ENCODE peak calls at places on chromosome X, in six cellular contexts. P, A, X, G, D and J are unnamed samples.

GRCh38 chrX:46130246-46130645 is 415.0 kb downstream of the ZNF674 start:
- DNase-seq in P (no peak), A (no peak), X (no peak), G (no peak), D (no peak), J (no peak)

GRCh38 chrX:154696328-154697045 is 43.1 kb upstream of the CTAG2 start:
- DNase-seq in P (peak), A (no peak), X (no peak), G (peak), D (no peak), J (no peak)

GRCh38 chrX:27966492-27966891 is 14.8 kb downstream of the DCAF8L1 start:
- DNase-seq in P (peak), A (no peak), X (no peak), G (no peak), D (no peak), J (no peak)

GRCh38 chrX:8731579-8732395 is at the start of gene ANOS1:
- DNase-seq in P (peak), A (no peak), X (no peak), G (no peak), D (no peak), J (no peak)

GRCh38 chrX:37348237-37349130 is 680 bp upstream of the PRRG1 start:
- DNase-seq in P (no peak), A (no peak), X (no peak), G (peak), D (no peak), J (no peak)

GRCh38 chrX:53882331-53882730 is 161.9 kb downstream of the PHF8 start:
- DNase-seq in P (peak), A (peak), X (no peak), G (peak), D (no peak), J (no peak)

GRCh38 chrX:22395372-22395771 is 122.7 kb downstream of the CBLL2 start:
- DNase-seq in P (no peak), A (no peak), X (no peak), G (peak), D (no peak), J (no peak)

GRCh38 chrX:7149421-7149820 is 1.5 kb upstream of the PUDP start:
- DNase-seq in P (no peak), A (no peak), X (no peak), G (no peak), D (no peak), J (no peak)

GRCh38 chrX:6968231-6968630 is 179.3 kb upstream of the STS start:
- DNase-seq in P (no peak), A (no peak), X (no peak), G (no peak), D (no peak), J (no peak)

GRCh38 chrX:107684956-107685385 is 56.7 kb downstream of the PRPS1 start:
- DNase-seq in P (peak), A (no peak), X (no peak), G (no peak), D (peak), J (no peak)

GRCh38 chrX:151363316-151363715 is 33.7 kb upstream of the VMA21 start:
- DNase-seq in P (no peak), A (no peak), X (no peak), G (no peak), D (no peak), J (no peak)
- TF ChIP-seq CEBPB in P (no peak), A (no peak), X (no peak), G (peak), D (peak), J (no peak)

GRCh38 chrX:150018931-150019331 is 80.6 kb upstream of the EOLA2 start:
- DNase-seq in P (no peak), A (peak), X (no peak), G (peak), D (no peak), J (no peak)
- TF ChIP-seq CEBPB in P (no peak), A (no peak), X (no peak), G (peak), D (no peak), J (no peak)

GRCh38 chrX:97907791-97908190 is 1024.1 kb downstream of the RPA4 start:
- DNase-seq in P (no peak), A (no peak), X (no peak), G (no peak), D (no peak), J (no peak)

GRCh38 chrX:97909245-97909644 is 1025.5 kb downstream of the RPA4 start:
- DNase-seq in P (no peak), A (no peak), X (no peak), G (no peak), D (no peak), J (no peak)
- TF ChIP-seq CEBPB in P (no peak), A (no peak), X (no peak), G (no peak), D (no peak), J (no peak)

GRCh38 chrX:14027511-14028019 is 2.1 kb downstream of the GEMIN8 start:
- DNase-seq in P (peak), A (peak), X (no peak), G (peak), D (no peak), J (no peak)
- TF ChIP-seq CEBPB in P (no peak), A (no peak), X (no peak), G (no peak), D (no peak), J (no peak)

DNA sequence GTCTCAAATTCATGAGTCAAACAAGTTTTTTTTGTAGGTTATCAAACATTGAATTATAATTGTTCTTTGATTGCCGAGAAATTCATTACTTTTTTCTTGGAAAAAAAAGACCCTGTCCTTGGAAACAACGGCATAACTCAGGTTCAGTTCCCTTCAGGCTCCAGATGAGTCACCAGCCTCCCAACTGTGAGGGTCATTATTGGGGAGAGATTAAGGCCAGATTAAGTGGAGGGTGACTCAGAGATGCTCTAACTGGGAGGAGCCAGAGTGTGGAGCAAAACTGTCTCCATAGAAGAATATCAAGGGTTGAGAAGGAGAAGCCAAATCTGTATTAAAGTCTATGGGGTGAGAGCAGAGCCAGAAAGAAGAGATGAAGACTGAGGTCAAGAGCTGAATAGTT is 9.6 kb downstream of the ADGRG4 start:
- DNase-seq in P (peak), A (no peak), X (no peak), G (peak), D (peak), J (peak)
- TF ChIP-seq CEBPB in P (no peak), A (no peak), X (no peak), G (no peak), D (no peak), J (no peak)

DNA sequence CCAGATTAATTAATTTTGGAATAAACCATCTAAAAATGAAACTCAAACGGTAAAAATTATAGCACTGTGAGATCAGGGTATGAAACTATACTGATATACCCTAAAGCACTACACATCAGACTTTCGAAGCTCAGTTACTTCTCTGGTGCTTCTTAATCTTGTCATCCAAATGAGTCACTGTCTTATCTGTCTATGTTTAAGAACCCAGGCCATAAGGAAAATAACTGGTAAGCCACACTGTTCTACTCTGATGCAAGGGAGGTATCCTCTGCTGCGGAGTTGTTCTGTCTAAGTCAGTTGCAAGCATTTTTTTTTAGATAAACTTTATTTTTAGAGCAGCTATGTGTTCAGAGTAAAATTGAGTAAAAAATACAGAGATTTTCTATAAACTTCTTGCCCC is 830.8 kb upstream of the POU3F4 start:
- DNase-seq in P (no peak), A (no peak), X (no peak), G (no peak), D (no peak), J (no peak)
- TF ChIP-seq CEBPB in P (no peak), A (no peak), X (no peak), G (no peak), D (no peak), J (no peak)

GRCh38 chrX:48592971-48593370 is 4.3 kb upstream of the WDR13 start:
- DNase-seq in P (no peak), A (no peak), X (no peak), G (no peak), D (no peak), J (no peak)
- TF ChIP-seq CEBPB in P (no peak), A (no peak), X (no peak), G (no peak), D (no peak), J (no peak)

GRCh38 chrX:42996861-42997260 is 218.9 kb upstream of the PPP1R2C start:
- DNase-seq in P (no peak), A (no peak), X (no peak), G (no peak), D (no peak), J (no peak)
- TF ChIP-seq CEBPB in P (no peak), A (no peak), X (no peak), G (no peak), D (no peak), J (no peak)

DNA sequence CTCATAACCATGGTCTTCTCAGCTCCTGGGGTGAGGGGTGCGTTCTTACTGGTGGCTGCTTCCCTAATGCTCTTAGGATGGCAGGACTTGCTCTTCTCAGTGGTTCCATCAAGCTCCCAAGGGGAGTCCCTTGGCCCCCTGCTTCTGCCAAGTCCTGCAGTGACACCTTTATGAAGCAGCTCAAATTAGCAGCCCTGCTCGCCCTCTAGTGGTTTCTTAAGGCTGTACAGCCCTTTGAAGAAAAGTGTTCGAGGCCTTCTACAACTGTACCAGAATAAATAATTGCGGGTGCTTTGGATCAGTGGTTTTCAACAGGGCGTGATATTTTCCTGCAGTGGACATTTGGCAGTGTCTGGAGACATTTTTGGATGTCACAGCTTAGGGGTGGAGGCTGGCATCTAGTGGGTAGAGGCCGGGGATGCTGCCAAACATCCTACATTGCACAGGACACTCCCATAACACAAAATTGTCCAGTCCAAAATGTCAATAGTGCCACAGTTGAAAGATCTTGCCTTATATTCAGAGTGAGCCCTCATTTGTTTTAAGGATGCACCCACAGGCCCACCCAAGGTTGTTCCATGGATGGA is 204.7 kb upstream of the S100G start:
- DNase-seq in P (peak), A (peak), X (peak), G (peak), D (peak), J (no peak)
- TF ChIP-seq CEBPB in P (no peak), A (no peak), X (no peak), G (no peak), D (no peak), J (no peak)

GRCh38 chrX:129843209-129843458 is 552 bp downstream of the ZDHHC9 start:
- DNase-seq in P (no peak), A (no peak), X (no peak), G (no peak), D (peak), J (no peak)
- TF ChIP-seq CEBPB in P (no peak), A (no peak), X (no peak), G (no peak), D (no peak), J (no peak)